ENCODE peak calls at places on chromosomes 4 and X, in eight cellular contexts. N is cardiac fibroblast, J is AG04449, G is kidney epithelial cell, A is GM13976, C is left lung, Q is esophagus squamous epithelium, I is body of pancreas. Y is an unnamed sample.

GRCh38 chrX:80335062-80335830 is 85.0 kb upstream of the TENT5D start:
- DNase-seq in N (no peak), J (no peak), G (no peak), A (no peak), C (peak; percentile 79), Q (no peak), I (peak; percentile 78), Y (peak; percentile 6)

GRCh38 chr4:41745292-41746024 is 3.1 kb downstream of the PHOX2B start:
- DNase-seq in N (no peak), J (no peak), G (no peak), A (no peak), C (peak; percentile 44), Q (no peak), I (no peak), Y (no peak)

GRCh38 chrX:133415276-133416105 is at the start of gene GPC4:
- DNase-seq in N (no peak), J (no peak), G (no peak), A (peak; percentile 15), C (peak; percentile 84), Q (no peak), I (peak; percentile 85), Y (no peak)

GRCh38 chrX:69088171-69088938 is 76.9 kb downstream of the PJA1 start:
- DNase-seq in N (no peak), J (no peak), G (no peak), A (no peak), C (no peak), Q (no peak), I (no peak), Y (no peak)

GRCh38 chr4:16264798-16265197 is 38.5 kb upstream of the TAPT1 start:
- DNase-seq in N (peak; percentile 72), J (no peak), G (no peak), A (peak; percentile 53), C (no peak), Q (no peak), I (no peak), Y (peak; percentile 10)

GRCh38 chr4:165359501-165359900 is 19.3 kb upstream of the CPE start:
- DNase-seq in N (peak; percentile 50), J (no peak), G (no peak), A (no peak), C (no peak), Q (no peak), I (no peak), Y (no peak)

GRCh38 chr4:72875138-72875537 is 194.4 kb downstream of the COX18 start:
- DNase-seq in N (no peak), J (no peak), G (no peak), A (no peak), C (no peak), Q (no peak), I (no peak), Y (no peak)

GRCh38 chr4:71050809-71051208 is 57.4 kb downstream of the DCK start:
- DNase-seq in N (peak; percentile 8), J (no peak), G (no peak), A (no peak), C (no peak), Q (no peak), I (no peak), Y (no peak)

GRCh38 chrX:10231461-10231860 is 74.7 kb downstream of the CLCN4 start:
- DNase-seq in N (no peak), J (no peak), G (no peak), A (no peak), C (no peak), Q (no peak), I (no peak), Y (no peak)

GRCh38 chr4:72468904-72469502 is 100.0 kb downstream of the ADAMTS3 start:
- DNase-seq in N (peak; percentile 61), J (no peak), G (no peak), A (no peak), C (no peak), Q (no peak), I (no peak), Y (no peak)

GRCh38 chr4:13528823-13529129 is 15.5 kb downstream of the NKX3-2 start:
- DNase-seq in N (no peak), J (no peak), G (no peak), A (peak; percentile 23), C (no peak), Q (no peak), I (no peak), Y (no peak)

GRCh38 chr4:159048166-159048886 is 54.6 kb upstream of the RAPGEF2 start:
- DNase-seq in N (peak; percentile 72), J (no peak), G (peak; percentile 38), A (no peak), C (peak; percentile 78), Q (no peak), I (peak; percentile 76), Y (no peak)

GRCh38 chrX:119574394-119575266 is at the start of gene UBE2A:
- DNase-seq in N (peak; percentile 93), J (peak; percentile 63), G (no peak), A (peak; percentile 92), C (peak; percentile 95), Q (peak; percentile 51), I (peak; percentile 89), Y (peak; percentile 92)
- TF ChIP-seq CTCF in N (peak; percentile 29), J (peak; percentile 34), G (no peak), A (peak; percentile 44), C (no peak), Q (peak; percentile 20), I (no peak), Y (peak; percentile 15)

GRCh38 chr4:7861440-7861881 is 78.2 kb downstream of the AFAP1 start:
- DNase-seq in N (peak; percentile 97), J (peak; percentile 97), G (no peak), A (no peak), C (no peak), Q (no peak), I (no peak), Y (no peak)
- TF ChIP-seq CTCF in N (no peak), J (no peak), G (no peak), A (no peak), C (no peak), Q (no peak), I (no peak), Y (no peak)

GRCh38 chr4:3372933-3373465 is 68.8 kb upstream of the HGFAC start:
- DNase-seq in N (no peak), J (no peak), G (no peak), A (peak; percentile 67), C (peak; percentile 92), Q (no peak), I (no peak), Y (peak; percentile 18)
- TF ChIP-seq CTCF in N (no peak), J (no peak), G (no peak), A (peak; percentile 6), C (no peak), Q (no peak), I (no peak), Y (no peak)

DNA sequence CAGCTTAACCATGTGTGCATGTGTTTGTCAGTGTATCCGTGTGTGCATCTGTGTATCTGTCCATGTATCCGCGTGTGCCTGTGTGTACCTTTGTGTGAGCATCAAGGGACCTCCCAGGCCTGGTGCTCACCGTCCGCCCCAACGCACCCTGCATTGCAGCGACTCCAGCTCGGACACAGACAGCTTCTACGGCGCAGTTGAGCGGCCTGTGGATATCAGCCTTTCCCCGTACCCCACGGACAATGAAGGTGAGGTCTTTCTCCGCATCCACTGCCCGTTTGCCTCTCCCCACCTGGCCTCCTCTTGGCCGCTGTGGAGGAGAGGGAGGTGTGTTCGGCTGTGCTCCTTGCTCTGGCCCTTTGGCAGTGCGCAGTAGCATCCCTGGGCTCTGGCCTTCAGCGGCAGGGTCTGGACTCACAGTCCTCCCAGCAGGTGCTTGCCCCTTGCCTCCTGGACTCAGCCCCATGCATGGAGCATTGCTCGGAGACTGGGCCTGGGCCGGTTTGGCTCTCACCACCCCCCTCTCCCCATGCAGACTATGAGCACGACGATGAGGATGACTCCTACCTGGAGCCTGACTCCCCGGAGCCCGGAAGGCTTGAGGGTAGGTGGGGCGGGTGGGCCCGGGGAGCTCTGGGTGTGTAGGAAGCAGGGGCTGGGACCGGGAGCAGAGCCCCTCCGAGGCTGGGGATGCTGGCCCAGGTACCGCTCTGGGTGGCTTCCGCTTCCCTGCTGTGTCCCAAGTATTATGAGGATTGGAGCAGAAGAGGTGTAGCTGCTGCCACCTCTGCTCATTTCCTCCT is 16.4 kb upstream of the ADD1 start:
- DNase-seq in N (no peak), J (no peak), G (no peak), A (no peak), C (peak; percentile 62), Q (no peak), I (no peak), Y (no peak)
- TF ChIP-seq CTCF in N (no peak), J (no peak), G (no peak), A (no peak), C (no peak), Q (no peak), I (no peak), Y (no peak)

GRCh38 chr4:148284526-148285193 is 157.6 kb downstream of the NR3C2 start:
- DNase-seq in N (peak; percentile 3), J (no peak), G (no peak), A (no peak), C (no peak), Q (no peak), I (no peak), Y (no peak)
- TF ChIP-seq CTCF in N (no peak), J (no peak), G (peak; percentile 13), A (no peak), C (no peak), Q (no peak), I (no peak), Y (no peak)

DNA sequence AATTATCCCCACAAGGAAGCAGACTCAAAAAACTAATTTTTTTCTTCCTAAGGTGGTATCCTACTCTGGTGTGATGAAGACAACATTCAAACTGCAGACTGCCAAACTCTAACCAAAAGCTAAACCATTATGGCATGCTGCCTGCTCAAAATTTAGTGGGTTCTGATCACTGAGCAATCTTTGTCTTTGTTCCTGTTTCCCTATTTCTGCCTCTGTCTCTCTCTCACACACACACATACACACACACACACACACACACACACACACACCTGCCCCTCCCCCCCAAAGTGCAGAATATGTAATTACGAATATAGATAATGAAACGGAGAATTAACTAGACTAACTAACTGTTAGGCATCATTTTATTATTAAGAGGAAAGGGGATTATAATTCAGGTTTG is 1278.6 kb downstream of the PCDH7 start:
- DNase-seq in N (no peak), J (no peak), G (no peak), A (no peak), C (no peak), Q (no peak), I (no peak), Y (no peak)
- TF ChIP-seq CTCF in N (no peak), J (no peak), G (no peak), A (no peak), C (no peak), Q (no peak), I (no peak), Y (no peak)

Y was measured in activated CD8-positive, alpha-beta T cell treated with anti-CD3 and anti-CD28 coated beads for 36 hours.